ENCODE peak calls at places on chromosomes 2 and 18, in eight cellular contexts. Q, Y, K, T, D, V, G and I are unnamed samples. For H3K4me1, the result is how much of the 10 kb centered on the place peaks cover.

GRCh38 chr2:189210250-189211075 is 30.9 kb upstream of the COL5A2 start:
- DNase-seq in Q (peak), Y (peak), K (no peak), T (peak), D (peak), V (no peak), G (peak), I (no peak)

GRCh38 chr2:54809814-54810213 is 86.4 kb downstream of the EML6 start:
- DNase-seq in Q (no peak), Y (peak), K (no peak), T (no peak), D (no peak), V (no peak), G (peak), I (no peak)

GRCh38 chr2:129777146-129777545 is 202.3 kb upstream of the RAB6C start:
- DNase-seq in Q (no peak), Y (no peak), K (no peak), T (no peak), D (no peak), V (no peak), G (no peak), I (peak)

GRCh38 chr2:227479865-227480475 is 8.0 kb downstream of the AGFG1 start:
- DNase-seq in Q (no peak), Y (no peak), K (no peak), T (no peak), D (no peak), V (no peak), G (peak), I (no peak)

GRCh38 chr2:9693138-9693520 is 62.3 kb upstream of the YWHAQ start:
- DNase-seq in Q (peak), Y (no peak), K (no peak), T (no peak), D (peak), V (no peak), G (peak), I (no peak)

GRCh38 chr2:10385933-10386773 is 62.0 kb downstream of the ODC1 start:
- DNase-seq in Q (no peak), Y (no peak), K (no peak), T (no peak), D (no peak), V (no peak), G (peak), I (no peak)

GRCh38 chr2:197666277-197666676 is 9.1 kb downstream of the RFTN2 start:
- DNase-seq in Q (no peak), Y (no peak), K (no peak), T (no peak), D (no peak), V (no peak), G (no peak), I (no peak)

GRCh38 chr18:41745166-41746049 is 209.6 kb upstream of the PIK3C3 start:
- DNase-seq in Q (no peak), Y (no peak), K (no peak), T (no peak), D (peak), V (peak), G (peak), I (peak)

GRCh38 chr2:96878796-96879544 is 9.1 kb upstream of the SEMA4C start:
- DNase-seq in Q (no peak), Y (no peak), K (no peak), T (no peak), D (no peak), V (no peak), G (no peak), I (no peak)

GRCh38 chr2:130341562-130342019 is 1.1 kb upstream of the IMP4 start:
- DNase-seq in Q (no peak), Y (no peak), K (no peak), T (no peak), D (no peak), V (no peak), G (no peak), I (no peak)

GRCh38 chr2:70371753-70372152 is 69.9 kb upstream of the FAM136A start:
- DNase-seq in Q (no peak), Y (peak), K (no peak), T (no peak), D (no peak), V (no peak), G (peak), I (no peak)

GRCh38 chr2:231259104-231259503 is 60.7 kb downstream of the ARMC9 start:
- DNase-seq in Q (no peak), Y (no peak), K (no peak), T (no peak), D (no peak), V (no peak), G (no peak), I (no peak)

GRCh38 chr18:76670564-76671288 is 151.6 kb upstream of the ZNF236 start:
- DNase-seq in Q (peak), Y (no peak), K (no peak), T (peak), D (no peak), V (no peak), G (no peak), I (peak)

GRCh38 chr2:121949271-121949670 is 193.8 kb downstream of the TSN start:
- DNase-seq in Q (no peak), Y (no peak), K (no peak), T (no peak), D (no peak), V (no peak), G (no peak), I (no peak)

GRCh38 chr2:86468162-86469033 is 27.2 kb downstream of the KDM3A start:
- DNase-seq in Q (no peak), Y (no peak), K (no peak), T (no peak), D (no peak), V (no peak), G (no peak), I (no peak)

GRCh38 chr2:62152000-62152399 is 43.9 kb upstream of the B3GNT2 start:
- DNase-seq in Q (no peak), Y (peak), K (no peak), T (no peak), D (no peak), V (no peak), G (no peak), I (no peak)

GRCh38 chr2:235855011-235855410 is 313.2 kb downstream of the GBX2 start:
- DNase-seq in Q (no peak), Y (no peak), K (no peak), T (no peak), D (no peak), V (no peak), G (no peak), I (no peak)

GRCh38 chr2:27583390-27583915 is 611 bp downstream of the ZNF512 start:
- DNase-seq in Q (no peak), Y (no peak), K (no peak), T (no peak), D (no peak), V (no peak), G (peak), I (no peak)

GRCh38 chr2:197248001-197248401 is 62.6 kb downstream of the ANKRD44 start:
- DNase-seq in Q (no peak), Y (no peak), K (no peak), T (no peak), D (no peak), V (no peak), G (no peak), I (no peak)

GRCh38 chr18:79816092-79816491 is 18.4 kb downstream of the KCNG2 start:
- DNase-seq in Q (no peak), Y (no peak), K (no peak), T (no peak), D (no peak), V (no peak), G (no peak), I (peak)

GRCh38 chr2:137115081-137115713 is 349.9 kb downstream of the THSD7B start:
- DNase-seq in Q (no peak), Y (no peak), K (no peak), T (no peak), D (no peak), V (no peak), G (no peak), I (no peak)

GRCh38 chr2:168439536-168439935 is 16.5 kb upstream of the CERS6 start:
- DNase-seq in Q (no peak), Y (no peak), K (no peak), T (no peak), D (no peak), V (no peak), G (peak), I (no peak)

GRCh38 chr2:181685150-181685688 is 4.9 kb upstream of the NEUROD1 start:
- DNase-seq in Q (no peak), Y (no peak), K (no peak), T (no peak), D (no peak), V (peak), G (no peak), I (peak)

GRCh38 chr2:53635681-53636080 is 131.9 kb upstream of the CHAC2 start:
- DNase-seq in Q (no peak), Y (no peak), K (no peak), T (no peak), D (no peak), V (no peak), G (no peak), I (no peak)

GRCh38 chr2:70553334-70553583 is 367 bp downstream of the TGFA start:
- DNase-seq in Q (no peak), Y (peak), K (no peak), T (no peak), D (no peak), V (no peak), G (no peak), I (peak)

GRCh38 chr2:96897491-96898134 is 27.7 kb upstream of the SEMA4C start:
- DNase-seq in Q (no peak), Y (no peak), K (no peak), T (no peak), D (no peak), V (no peak), G (no peak), I (no peak)

GRCh38 chr2:221428896-221429295 is 143.2 kb downstream of the EPHA4 start:
- DNase-seq in Q (no peak), Y (no peak), K (no peak), T (no peak), D (no peak), V (no peak), G (no peak), I (no peak)

GRCh38 chr2:227125506-227125905 is 38.5 kb downstream of the COL4A4 start:
- DNase-seq in Q (no peak), Y (no peak), K (no peak), T (no peak), D (no peak), V (peak), G (no peak), I (peak)

GRCh38 chr2:144553379-144553778 is 33.5 kb upstream of the ZEB2 start:
- DNase-seq in Q (no peak), Y (peak), K (no peak), T (no peak), D (no peak), V (no peak), G (peak), I (no peak)

DNA sequence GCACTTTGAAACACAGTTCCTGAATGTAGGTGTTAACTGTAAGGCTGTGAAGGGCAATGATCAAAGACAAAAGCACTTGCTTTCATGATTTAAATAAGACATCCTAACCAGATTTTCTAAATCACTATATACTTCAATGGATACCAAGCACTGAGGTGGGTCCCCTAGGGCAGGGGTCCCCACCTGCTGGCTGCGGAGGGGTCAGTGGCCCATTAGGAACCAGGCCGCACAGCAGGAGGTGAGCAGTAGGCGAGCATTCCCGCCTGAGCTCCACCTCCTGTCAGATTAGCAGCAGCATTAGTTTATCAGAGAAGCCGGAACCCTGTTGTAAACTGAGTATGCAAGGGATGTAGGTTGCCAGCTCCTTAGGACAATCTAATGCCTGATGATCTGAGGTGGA is 7.1 kb downstream of the NFE2L2 start:
- DNase-seq in Q (no peak), Y (no peak), K (no peak), T (no peak), D (no peak), V (no peak), G (no peak), I (no peak)
- H3K4me1 ChIP-seq in Q (half or more), Y (under half), K (half or more), T (under half), D (half or more), V (under half), G (under half), I (under half)

GRCh38 chr2:105100064-105100840 is 62.4 kb downstream of the MRPS9 start:
- DNase-seq in Q (no peak), Y (no peak), K (no peak), T (no peak), D (no peak), V (no peak), G (no peak), I (no peak)

GRCh38 chr2:105104208-105104731 is 66.4 kb downstream of the MRPS9 start:
- DNase-seq in Q (no peak), Y (peak), K (no peak), T (no peak), D (no peak), V (no peak), G (peak), I (no peak)

GRCh38 chr2:105102963-105103421 is 65.1 kb downstream of the MRPS9 start:
- DNase-seq in Q (no peak), Y (peak), K (no peak), T (no peak), D (no peak), V (peak), G (peak), I (peak)

GRCh38 chr2:105102001-105102400 is 64.1 kb downstream of the MRPS9 start:
- DNase-seq in Q (no peak), Y (no peak), K (no peak), T (no peak), D (no peak), V (no peak), G (no peak), I (no peak)

GRCh38 chr2:105103481-105103880 is 65.6 kb downstream of the MRPS9 start:
- DNase-seq in Q (no peak), Y (no peak), K (no peak), T (no peak), D (no peak), V (peak), G (no peak), I (no peak)
- H3K27ac ChIP-seq in Q (no peak), Y (no peak), K (no peak), T (no peak), D (no peak), V (no peak), G (no peak), I (peak)

DNA sequence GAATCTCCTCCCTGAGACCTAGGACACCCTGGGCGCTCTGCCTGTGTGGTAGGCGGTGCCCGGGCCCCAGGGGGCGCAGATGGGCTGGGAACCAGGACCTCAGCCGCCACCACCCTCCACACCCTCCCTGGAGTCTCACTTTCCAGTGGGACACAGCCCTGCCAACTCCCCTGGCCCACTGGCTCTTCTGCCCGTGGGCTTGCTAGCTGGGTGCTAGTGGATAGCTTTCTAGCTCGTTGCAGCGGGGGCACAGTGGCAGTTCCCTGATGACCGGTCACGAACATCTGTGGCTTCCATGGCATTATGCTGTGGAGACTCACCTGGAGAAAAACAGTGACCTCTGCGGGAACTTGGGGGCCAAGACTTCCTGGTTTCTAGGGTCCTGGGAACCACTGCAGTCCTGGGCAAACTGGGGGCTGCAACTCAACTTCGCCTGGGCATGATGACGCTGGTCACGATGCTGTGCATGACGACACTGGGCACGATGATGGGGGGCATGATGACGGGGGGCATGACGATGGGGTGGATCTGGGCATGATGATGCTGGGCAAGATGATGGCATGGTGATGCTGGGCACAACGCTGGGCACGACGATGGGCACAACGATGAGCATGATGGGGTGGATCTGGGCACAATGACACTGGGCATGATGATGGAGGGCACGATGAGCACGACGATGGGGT is 31.0 kb upstream of the ALLC start:
- DNase-seq in Q (peak), Y (no peak), K (peak), T (peak), D (no peak), V (no peak), G (no peak), I (peak)
- TF ChIP-seq CTCF in Q (no peak), Y (no peak), K (peak), T (no peak), D (peak), V (no peak), G (no peak), I (peak)

GRCh38 chr2:134232461-134232860 is 21.4 kb upstream of the MGAT5 start:
- DNase-seq in Q (no peak), Y (no peak), K (no peak), T (no peak), D (no peak), V (no peak), G (no peak), I (no peak)

GRCh38 chr2:134232868-134233732 is 20.8 kb upstream of the MGAT5 start:
- DNase-seq in Q (no peak), Y (no peak), K (no peak), T (no peak), D (no peak), V (no peak), G (no peak), I (no peak)

GRCh38 chr2:134230885-134231284 is 23.0 kb upstream of the MGAT5 start:
- DNase-seq in Q (no peak), Y (no peak), K (no peak), T (no peak), D (no peak), V (no peak), G (no peak), I (no peak)

GRCh38 chr2:134231296-134231964 is 22.4 kb upstream of the MGAT5 start:
- DNase-seq in Q (no peak), Y (no peak), K (no peak), T (no peak), D (no peak), V (no peak), G (no peak), I (no peak)

GRCh38 chr2:134231965-134232340 is 21.9 kb upstream of the MGAT5 start:
- DNase-seq in Q (no peak), Y (no peak), K (no peak), T (no peak), D (no peak), V (no peak), G (no peak), I (no peak)
- H3K4me1 ChIP-seq in Q (under half), Y (under half), K (under half), T (under half), D (half or more), V (under half), G (under half), I (under half)

GRCh38 chr2:12151716-12152115 is 405.3 kb downstream of the LPIN1 start:
- DNase-seq in Q (no peak), Y (peak), K (no peak), T (no peak), D (no peak), V (no peak), G (no peak), I (no peak)

GRCh38 chr2:12152888-12153287 is 406.5 kb downstream of the LPIN1 start:
- DNase-seq in Q (no peak), Y (no peak), K (no peak), T (no peak), D (no peak), V (no peak), G (no peak), I (no peak)

GRCh38 chr2:12155308-12156061 is 409.1 kb downstream of the LPIN1 start:
- DNase-seq in Q (peak), Y (peak), K (no peak), T (no peak), D (no peak), V (no peak), G (peak), I (no peak)
- H3K27ac ChIP-seq in Q (peak), Y (no peak), K (no peak), T (no peak), D (peak), V (no peak), G (peak), I (no peak)

GRCh38 chr2:107927034-107927534 is 59.2 kb upstream of the SLC5A7 start:
- DNase-seq in Q (no peak), Y (no peak), K (no peak), T (no peak), D (no peak), V (no peak), G (no peak), I (no peak)

GRCh38 chr2:107936427-107937359 is 49.6 kb upstream of the SLC5A7 start:
- DNase-seq in Q (no peak), Y (no peak), K (no peak), T (no peak), D (no peak), V (peak), G (no peak), I (peak)

GRCh38 chr2:107932483-107932882 is 53.8 kb upstream of the SLC5A7 start:
- DNase-seq in Q (no peak), Y (peak), K (no peak), T (no peak), D (no peak), V (no peak), G (peak), I (no peak)

GRCh38 chr2:107932986-107933385 is 53.3 kb upstream of the SLC5A7 start:
- DNase-seq in Q (no peak), Y (no peak), K (no peak), T (no peak), D (no peak), V (peak), G (peak), I (no peak)
- TF ChIP-seq CTCF in Q (peak), Y (peak), K (peak), T (no peak), D (peak), V (peak), G (no peak), I (peak)

DNA sequence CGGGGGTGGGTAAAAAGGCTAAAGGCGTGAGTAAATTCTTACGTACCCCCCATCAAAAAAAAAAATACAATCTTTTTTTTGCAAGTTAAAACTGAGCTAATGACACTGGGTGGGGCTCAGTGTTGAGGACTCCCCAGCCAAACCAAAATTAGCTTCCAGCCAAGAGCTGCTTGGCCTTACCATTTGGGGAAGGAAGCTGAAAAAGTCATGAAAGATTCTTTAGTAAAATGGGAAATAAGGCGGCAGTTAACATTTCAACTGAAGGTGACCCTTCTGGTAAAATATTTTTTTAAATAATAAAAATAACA is 16.4 kb downstream of the SMAD7 start:
- DNase-seq in Q (no peak), Y (no peak), K (no peak), T (no peak), D (no peak), V (no peak), G (no peak), I (no peak)
- H3K4me1 ChIP-seq in Q (half or more), Y (under half), K (half or more), T (under half), D (half or more), V (under half), G (half or more), I (half or more)

GRCh38 chr2:19041773-19042172 is 316.6 kb downstream of the OSR1 start:
- DNase-seq in Q (no peak), Y (no peak), K (no peak), T (no peak), D (no peak), V (no peak), G (no peak), I (no peak)
- H3K27ac ChIP-seq in Q (no peak), Y (no peak), K (no peak), T (no peak), D (no peak), V (no peak), G (no peak), I (no peak)

DNA sequence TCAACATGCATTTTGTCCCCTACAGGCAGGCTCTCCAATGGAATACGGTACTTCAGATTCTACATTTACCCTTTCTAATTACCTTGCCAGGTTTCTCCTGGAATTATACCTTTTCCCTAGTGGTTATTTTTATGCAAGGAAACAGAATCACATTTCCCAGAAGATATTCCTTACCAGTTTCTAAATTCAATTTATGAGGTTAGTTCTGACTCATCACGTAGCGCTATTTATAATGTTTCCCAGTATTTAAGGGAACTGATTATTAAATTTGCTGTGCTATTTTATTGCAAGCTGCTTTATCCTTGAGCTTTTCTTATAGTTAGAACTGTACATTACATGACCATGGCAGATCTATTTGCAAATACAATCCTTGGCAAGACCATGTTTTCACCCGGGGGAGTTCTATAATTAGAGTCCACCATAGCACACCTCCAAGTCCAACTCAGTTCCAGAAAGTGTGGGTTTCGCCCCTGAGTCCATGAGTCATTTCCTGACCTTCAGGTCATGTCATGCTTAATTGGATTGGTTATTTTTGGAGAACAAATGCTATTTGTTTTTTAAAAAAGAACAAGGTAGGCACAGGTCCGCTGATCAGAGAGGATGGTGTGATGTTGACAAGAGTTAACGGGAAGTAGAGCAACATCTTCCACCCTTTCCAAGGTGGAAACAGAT is 126.6 kb downstream of the ZNF532 start:
- DNase-seq in Q (no peak), Y (peak), K (no peak), T (no peak), D (no peak), V (no peak), G (peak), I (no peak)
- TF ChIP-seq CTCF in Q (no peak), Y (no peak), K (no peak), T (no peak), D (peak), V (no peak), G (no peak), I (no peak)